ENCODE peak calls at places on chromosomes 7 and 10, in eight cellular contexts. D, O, T, N, K, L, W and Q are unnamed samples.

GRCh38 chr7:2821842-2822507 is 22.1 kb downstream of the GNA12 start:
- DNase-seq in T (peak; percentile 72), L (no peak), D (peak; percentile 84), N (no peak), W (no peak), O (no peak), K (peak; percentile 92), Q (no peak)

GRCh38 chr10:117509573-117509972 is 33.0 kb upstream of the EMX2 start:
- DNase-seq in T (no peak), W (no peak), K (no peak), D (no peak), L (no peak), O (no peak), N (no peak), Q (no peak)

GRCh38 chr10:98134117-98134430 is 383 bp upstream of the R3HCC1L start:
- DNase-seq in T (no peak), L (no peak), D (no peak), O (no peak), K (peak; percentile 5), W (no peak), N (no peak), Q (no peak)

GRCh38 chr7:37336259-37336658 is 112.4 kb downstream of the ELMO1 start:
- DNase-seq in O (no peak), K (no peak), T (no peak), L (no peak), D (no peak), N (no peak), W (no peak), Q (no peak)

GRCh38 chr7:38704751-38705150 is 73.6 kb upstream of the AMPH start:
- DNase-seq in O (no peak), L (no peak), T (no peak), W (no peak), K (no peak), N (no peak), D (no peak), Q (no peak)

GRCh38 chr10:121526040-121526790 is 72.0 kb downstream of the FGFR2 start:
- DNase-seq in W (no peak), K (no peak), L (no peak), N (peak; percentile 71), D (peak; percentile 23), O (no peak), T (no peak), Q (no peak)

GRCh38 chr10:52466464-52466863 is 152.4 kb downstream of the DKK1 start:
- DNase-seq in N (no peak), T (no peak), L (no peak), W (no peak), D (peak; percentile 49), K (peak; percentile 80), O (no peak), Q (no peak)

GRCh38 chr7:37201003-37201875 is 247.4 kb downstream of the ELMO1 start:
- DNase-seq in K (peak; percentile 74), L (peak; percentile 80), W (peak; percentile 69), O (peak; percentile 64), T (peak; percentile 79), N (peak; percentile 64), D (peak; percentile 92), Q (peak; percentile 77)

GRCh38 chr10:1677307-1677939 is 59.9 kb downstream of the ADARB2 start:
- DNase-seq in L (no peak), W (no peak), N (peak; percentile 8), O (no peak), K (no peak), D (no peak), T (no peak), Q (no peak)

GRCh38 chr10:69160809-69161225 is 19.2 kb upstream of the SUPV3L1 start:
- DNase-seq in K (peak; percentile 78), O (no peak), L (no peak), W (no peak), N (no peak), D (peak; percentile 36), T (peak; percentile 6), Q (no peak)

GRCh38 chr7:125984795-125985194 is 1055.2 kb upstream of the POT1 start:
- DNase-seq in O (no peak), L (no peak), T (no peak), D (no peak), N (no peak), K (no peak), W (no peak), Q (no peak)

GRCh38 chr10:28797904-28798371 is 120.6 kb downstream of the BAMBI start:
- DNase-seq in D (peak; percentile 80), W (no peak), K (peak; percentile 16), T (no peak), O (no peak), L (no peak), N (peak; percentile 27), Q (no peak)

GRCh38 chr7:73968511-73968910 is 59.5 kb upstream of the ELN start:
- DNase-seq in O (no peak), N (no peak), W (no peak), L (no peak), D (no peak), K (peak; percentile 18), T (no peak), Q (no peak)

GRCh38 chr10:109966961-109967738 is 40.6 kb upstream of the ADD3 start:
- DNase-seq in O (peak; percentile 82), W (no peak), D (peak; percentile 50), T (no peak), N (peak; percentile 3), K (peak; percentile 79), L (no peak), Q (no peak)

GRCh38 chr7:140059288-140060242 is 3.2 kb downstream of the PARP12 start:
- DNase-seq in T (peak; percentile 97), D (peak; percentile 93), N (peak; percentile 67), W (no peak), L (peak; percentile 68), O (peak; percentile 20), K (peak; percentile 95), Q (peak; percentile 61)

GRCh38 chr10:75555323-75555722 is 123.9 kb downstream of the LRMDA start:
- DNase-seq in N (no peak), T (no peak), K (no peak), L (no peak), O (peak; percentile 58), W (no peak), D (no peak), Q (no peak)

GRCh38 chr10:47112612-47113011 is 187.4 kb upstream of the GDF10 start:
- DNase-seq in O (no peak), D (no peak), K (no peak), T (no peak), N (no peak), W (no peak), L (no peak), Q (no peak)

GRCh38 chr10:932589-932988 is 1.1 kb upstream of the LARP4B start:
- DNase-seq in L (no peak), K (no peak), O (no peak), T (no peak), D (no peak), N (no peak), W (no peak), Q (peak; percentile 49)

GRCh38 chr10:125550362-125550761 is 132.6 kb downstream of the TEX36 start:
- DNase-seq in N (no peak), K (peak; percentile 41), D (no peak), L (no peak), O (no peak), T (no peak), W (no peak), Q (no peak)

GRCh38 chr10:78870458-78870857 is 198.3 kb upstream of the ZMIZ1 start:
- DNase-seq in W (no peak), O (no peak), T (no peak), N (no peak), L (no peak), K (no peak), D (no peak), Q (no peak)

GRCh38 chr10:16952610-16953009 is 135.4 kb upstream of the RSU1 start:
- DNase-seq in K (no peak), D (no peak), T (no peak), N (no peak), W (no peak), L (no peak), O (no peak), Q (no peak)

GRCh38 chr10:16809074-16809718 is 8.0 kb downstream of the RSU1 start:
- DNase-seq in L (peak; percentile 51), W (peak; percentile 5), N (peak; percentile 11), D (peak; percentile 53), T (peak; percentile 33), O (peak; percentile 29), K (peak; percentile 43), Q (no peak)

GRCh38 chr7:108331971-108332370 is 124.3 kb downstream of the NRCAM start:
- DNase-seq in W (no peak), K (no peak), L (no peak), D (no peak), T (no peak), O (no peak), N (no peak), Q (no peak)

GRCh38 chr10:132614431-132615341 is 77.1 kb downstream of the INPP5A start:
- DNase-seq in T (no peak), D (no peak), K (no peak), W (no peak), O (no peak), N (no peak), L (no peak), Q (no peak)

GRCh38 chr10:98028168-98028770 is 2.2 kb downstream of the CRTAC1 start:
- DNase-seq in N (peak; percentile 49), D (peak; percentile 28), L (peak; percentile 44), K (peak; percentile 45), W (peak; percentile 11), T (peak; percentile 65), O (peak; percentile 33), Q (peak; percentile 74)

GRCh38 chr10:20110435-20111119 is 294.3 kb downstream of the PLXDC2 start:
- DNase-seq in L (no peak), D (no peak), N (no peak), K (no peak), W (no peak), T (no peak), O (no peak), Q (no peak)

GRCh38 chr7:152127229-152127628 is 101.8 kb downstream of the GALNT11 start:
- DNase-seq in W (no peak), O (no peak), K (no peak), L (no peak), T (no peak), D (no peak), N (no peak), Q (no peak)

GRCh38 chr10:73887038-73888015 is 13.0 kb upstream of the CAMK2G start:
- DNase-seq in O (no peak), T (peak; percentile 97), L (peak; percentile 87), K (peak; percentile 95), N (peak; percentile 68), D (peak; percentile 98), W (peak; percentile 70), Q (peak; percentile 71)

GRCh38 chr10:63605568-63605967 is 84.4 kb downstream of the REEP3 start:
- DNase-seq in W (no peak), N (no peak), D (peak; percentile 52), T (no peak), O (no peak), L (no peak), K (peak; percentile 29), Q (no peak)

GRCh38 chr10:104445359-104445758 is 91.7 kb downstream of the CFAP58 start:
- DNase-seq in D (peak; percentile 87), L (no peak), O (no peak), K (peak; percentile 92), W (no peak), N (no peak), T (peak; percentile 78), Q (no peak)

GRCh38 chr7:128099204-128099671 is 68.0 kb upstream of the LRRC4 start:
- DNase-seq in L (no peak), N (no peak), T (no peak), W (no peak), O (no peak), K (no peak), D (peak; percentile 34), Q (no peak)

GRCh38 chr7:129690701-129691100 is 79.2 kb downstream of the NRF1 start:
- DNase-seq in T (no peak), W (no peak), K (peak; percentile 76), N (no peak), D (peak; percentile 16), O (no peak), L (no peak), Q (no peak)